ENCODE peak calls at places on chromosomes 11 and 22, in seven cellular contexts. C is uterus; B is cardiac muscle cell; S is colonic mucosa; P is RWPE2; U is PC-3; M is CD8-positive, alpha-beta T cell. X is an unnamed sample.

GRCh38 chr11:473415-473814 is 23.3 kb downstream of the PTDSS2 start:
- DNase-seq in C (no peak), B (no peak), S (no peak), P (peak; percentile 52), U (no peak), M (no peak), X (no peak)

GRCh38 chr11:20056109-20057054 is 103.9 kb downstream of the DBX1 start:
- DNase-seq in C (peak; percentile 63), B (no peak), S (no peak), P (no peak), U (no peak), M (no peak), X (no peak)

GRCh38 chr11:40337118-40337517 is 1122.3 kb downstream of the LRRC4C start:
- DNase-seq in C (no peak), B (peak; percentile 1), S (no peak), P (no peak), U (no peak), M (no peak), X (no peak)

GRCh38 chr22:20463324-20464095 is 25.9 kb upstream of the SCARF2 start:
- DNase-seq in C (no peak), B (no peak), S (no peak), P (no peak), U (no peak), M (peak; percentile 62), X (peak; percentile 50)

GRCh38 chr22:32355760-32356159 is 1.9 kb upstream of the RFPL3 start:
- DNase-seq in C (no peak), B (no peak), S (no peak), P (no peak), U (peak; percentile 37), M (no peak), X (no peak)

GRCh38 chr22:40324468-40325305 is 21.6 kb upstream of the ADSL start:
- DNase-seq in C (no peak), B (no peak), S (no peak), P (no peak), U (no peak), M (peak; percentile 59), X (peak; percentile 49)

GRCh38 chr11:134120143-134120850 is 51.4 kb downstream of the JAM3 start:
- DNase-seq in C (peak; percentile 80), B (peak; percentile 94), S (peak; percentile 23), P (no peak), U (no peak), M (no peak), X (no peak)

GRCh38 chr11:70717961-70718595 is 319.7 kb downstream of the CTTN start:
- DNase-seq in C (no peak), B (no peak), S (no peak), P (no peak), U (no peak), M (no peak), X (no peak)

GRCh38 chr22:48619721-48620120 is 1208.0 kb downstream of the BRD1 start:
- DNase-seq in C (no peak), B (no peak), S (no peak), P (no peak), U (no peak), M (no peak), X (no peak)

GRCh38 chr11:104858882-104859735 is 39.2 kb downstream of the CASP12 start:
- DNase-seq in C (no peak), B (no peak), S (no peak), P (no peak), U (no peak), M (no peak), X (no peak)

GRCh38 chr11:118980191-118980881 is 8.8 kb downstream of the FOXR1 start:
- DNase-seq in C (no peak), B (peak; percentile 51), S (peak; percentile 33), P (no peak), U (no peak), M (no peak), X (no peak)

GRCh38 chr11:119315139-119316016 is 1.6 kb downstream of the MCAM start:
- DNase-seq in C (no peak), B (no peak), S (no peak), P (no peak), U (peak; percentile 84), M (peak; percentile 52), X (peak; percentile 54)

GRCh38 chr11:113855803-113856202 is 19.6 kb downstream of the USP28 start:
- DNase-seq in C (no peak), B (no peak), S (no peak), P (no peak), U (no peak), M (no peak), X (no peak)

GRCh38 chr11:116224154-116224888 is 548.5 kb downstream of the BUD13 start:
- DNase-seq in C (peak; percentile 39), B (peak; percentile 48), S (peak; percentile 67), P (no peak), U (peak; percentile 51), M (peak; percentile 44), X (no peak)

GRCh38 chr11:112785104-112785503 is 176.1 kb upstream of the NCAM1 start:
- DNase-seq in C (peak; percentile 37), B (peak; percentile 86), S (no peak), P (no peak), U (no peak), M (no peak), X (no peak)

GRCh38 chr11:528166-528814 is 7.1 kb downstream of the HRAS start:
- DNase-seq in C (no peak), B (no peak), S (no peak), P (no peak), U (no peak), M (no peak), X (no peak)

GRCh38 chr22:25878933-25879332 is 136.9 kb downstream of the MYO18B start:
- DNase-seq in C (no peak), B (no peak), S (no peak), P (no peak), U (no peak), M (no peak), X (no peak)

GRCh38 chr11:3341298-3341697 is 37.6 kb downstream of the ZNF195 start:
- DNase-seq in C (no peak), B (peak; percentile 41), S (peak; percentile 76), P (no peak), U (peak; percentile 65), M (peak; percentile 72), X (peak; percentile 64)

GRCh38 chr11:10305262-10305963 is 540 bp downstream of the ADM start:
- DNase-seq in C (peak; percentile 42), B (peak; percentile 51), S (peak; percentile 60), P (no peak), U (peak; percentile 36), M (no peak), X (no peak)

DNA sequence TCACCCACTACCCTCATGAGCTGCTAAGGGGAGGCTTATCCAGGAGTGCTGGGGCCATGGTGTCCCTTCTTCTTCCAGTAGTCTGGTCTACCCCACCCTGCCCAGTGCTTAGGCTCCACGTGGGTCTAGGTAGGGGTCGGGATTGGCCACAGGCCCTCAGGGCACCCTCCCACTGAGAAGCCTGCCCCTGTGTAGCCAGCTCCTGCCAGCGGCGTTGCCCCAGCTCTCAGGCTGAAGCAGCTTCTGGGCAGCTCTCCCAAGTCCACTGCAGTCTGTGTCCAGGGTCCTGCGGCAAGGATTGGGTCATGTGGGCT is 24.0 kb upstream of the RIC3 start:
- DNase-seq in C (no peak), B (no peak), S (no peak), P (no peak), U (no peak), M (no peak), X (no peak)
- TF ChIP-seq CTCF in C (no peak), B (no peak), S (no peak), P (peak; percentile 54), U (no peak), M (peak; percentile 31), X (peak; percentile 35)

GRCh38 chr11:80586464-80586863 is 1145.6 kb upstream of the TENM4 start:
- DNase-seq in C (no peak), B (no peak), S (no peak), P (no peak), U (peak; percentile 23), M (no peak), X (no peak)

GRCh38 chr11:80592546-80592945 is 1151.7 kb upstream of the TENM4 start:
- DNase-seq in C (no peak), B (no peak), S (no peak), P (no peak), U (no peak), M (no peak), X (no peak)

GRCh38 chr11:80584661-80585060 is 1143.8 kb upstream of the TENM4 start:
- DNase-seq in C (no peak), B (no peak), S (no peak), P (no peak), U (no peak), M (no peak), X (no peak)

GRCh38 chr11:80587906-80588305 is 1147.1 kb upstream of the TENM4 start:
- DNase-seq in C (no peak), B (no peak), S (no peak), P (no peak), U (peak; percentile 60), M (no peak), X (no peak)
- H3K27ac ChIP-seq in C (no peak overlapping the region), B (no peak overlapping the region), S (no peak overlapping the region), P (no peak overlapping the region), U (no peak overlapping the region), M (no peak overlapping the region), X (no peak overlapping the region)

GRCh38 chr11:66417000-66417399 is 3.8 kb upstream of the NPAS4 start:
- DNase-seq in C (no peak), B (no peak), S (no peak), P (no peak), U (no peak), M (no peak), X (no peak)

GRCh38 chr11:66418986-66419308 is 1.9 kb upstream of the NPAS4 start:
- DNase-seq in C (no peak), B (no peak), S (no peak), P (no peak), U (no peak), M (no peak), X (no peak)

GRCh38 chr11:66420671-66421476 is at the start of gene NPAS4:
- DNase-seq in C (no peak), B (no peak), S (no peak), P (no peak), U (no peak), M (no peak), X (no peak)

GRCh38 chr11:66419825-66420224 is 1.0 kb upstream of the NPAS4 start:
- DNase-seq in C (no peak), B (no peak), S (no peak), P (no peak), U (no peak), M (no peak), X (no peak)

GRCh38 chr11:66418168-66418985 is 2.5 kb upstream of the NPAS4 start:
- DNase-seq in C (peak; percentile 93), B (peak; percentile 97), S (peak; percentile 55), P (no peak), U (peak; percentile 90), M (peak; percentile 49), X (peak; percentile 37)
- TF ChIP-seq CTCF in C (peak; percentile 62), B (peak; percentile 69), S (no peak), P (peak; percentile 69), U (peak; percentile 73), M (no peak), X (no peak)

DNA sequence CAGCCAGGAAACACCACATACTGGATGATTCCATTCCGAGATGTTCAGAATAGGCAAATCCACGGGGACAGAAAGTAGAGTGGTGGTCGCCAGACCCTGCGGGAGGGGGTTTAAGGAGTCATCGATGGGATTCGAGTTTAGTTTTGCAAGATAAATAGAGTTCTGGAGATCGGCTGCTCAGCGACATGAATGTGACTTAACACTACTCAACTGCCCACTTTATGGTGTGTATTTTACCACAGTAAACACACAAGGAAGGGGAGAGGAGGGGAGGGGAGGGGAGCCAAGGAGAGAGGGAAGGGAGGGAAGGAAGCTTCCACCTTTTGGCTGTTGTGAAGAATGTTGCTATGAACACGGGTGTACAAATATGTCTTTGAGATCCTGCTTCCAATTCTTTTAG is 10.4 kb upstream of the ARHGAP8 start:
- DNase-seq in C (no peak), B (no peak), S (peak; percentile 71), P (no peak), U (no peak), M (no peak), X (no peak)
- H3K27ac ChIP-seq in C (no peak overlapping the region), B (no peak overlapping the region), S (peak overlapping the region; percentile 61), P (no peak overlapping the region), U (no peak overlapping the region), M (no peak overlapping the region), X (no peak overlapping the region)